ENCODE peak calls at places on chromosomes 2 and 18, in nine cellular contexts. I is left ventricle myocardium inferior, G is DND-41, R is HCT116, Z is upper lobe of right lung, S is tibial nerve, D is RWPE2, X is heart left ventricle, M is uterus. N is an unnamed sample.

GRCh38 chr2:190410171-190410570 is 2.0 kb downstream of the MFSD6 start:
- DNase-seq in I (no peak), G (no peak), R (no peak), Z (no peak), S (no peak), D (no peak), X (no peak), M (no peak), N (no peak)

GRCh38 chr2:11370377-11371098 is 26.1 kb upstream of the ROCK2 start:
- DNase-seq in I (no peak), G (no peak), R (no peak), Z (no peak), S (no peak), D (peak; percentile 89), X (no peak), M (no peak), N (no peak)

GRCh38 chr2:10985260-10985659 is 73.5 kb downstream of the KCNF1 start:
- DNase-seq in I (no peak), G (no peak), R (no peak), Z (peak; percentile 31), S (no peak), D (no peak), X (no peak), M (no peak), N (no peak)

GRCh38 chr2:207240649-207241048 is 74.9 kb upstream of the KLF7 start:
- DNase-seq in I (no peak), G (no peak), R (no peak), Z (no peak), S (no peak), D (no peak), X (no peak), M (no peak), N (no peak)

GRCh38 chr18:63000839-63001238 is 285.5 kb downstream of the PHLPP1 start:
- DNase-seq in I (no peak), G (no peak), R (no peak), Z (no peak), S (no peak), D (no peak), X (no peak), M (no peak), N (no peak)

GRCh38 chr18:8988262-8988871 is 114.1 kb upstream of the NDUFV2 start:
- DNase-seq in I (peak; percentile 32), G (peak; percentile 69), R (peak; percentile 52), Z (peak; percentile 72), S (peak; percentile 26), D (no peak), X (peak; percentile 43), M (peak; percentile 22), N (peak; percentile 28)

GRCh38 chr2:10385933-10386773 is 62.0 kb downstream of the ODC1 start:
- DNase-seq in I (no peak), G (no peak), R (no peak), Z (no peak), S (no peak), D (no peak), X (no peak), M (no peak), N (no peak)

GRCh38 chr2:231710751-231711676 is 2.7 kb downstream of the PTMA start:
- DNase-seq in I (peak; percentile 44), G (peak; percentile 27), R (no peak), Z (peak; percentile 79), S (no peak), D (no peak), X (peak; percentile 51), M (peak; percentile 38), N (peak; percentile 46)

GRCh38 chr2:127641133-127641532 is 4.8 kb upstream of the GPR17 start:
- DNase-seq in I (no peak), G (peak; percentile 65), R (no peak), Z (no peak), S (no peak), D (no peak), X (no peak), M (no peak), N (no peak)

GRCh38 chr2:68359889-68360288 is 5.2 kb upstream of the PLEK start:
- DNase-seq in I (no peak), G (no peak), R (no peak), Z (no peak), S (no peak), D (no peak), X (no peak), M (no peak), N (no peak)

GRCh38 chr2:68356599-68357239 is 8.4 kb upstream of the PLEK start:
- DNase-seq in I (no peak), G (no peak), R (no peak), Z (no peak), S (no peak), D (no peak), X (no peak), M (no peak), N (no peak)

GRCh38 chr2:68352651-68353386 is 12.3 kb upstream of the PLEK start:
- DNase-seq in I (no peak), G (no peak), R (no peak), Z (no peak), S (no peak), D (no peak), X (no peak), M (no peak), N (no peak)

GRCh38 chr2:68362069-68362468 is 3.0 kb upstream of the PLEK start:
- DNase-seq in I (peak; percentile 77), G (peak; percentile 74), R (peak; percentile 65), Z (peak; percentile 88), S (peak; percentile 71), D (no peak), X (peak; percentile 67), M (peak; percentile 54), N (peak; percentile 73)

DNA sequence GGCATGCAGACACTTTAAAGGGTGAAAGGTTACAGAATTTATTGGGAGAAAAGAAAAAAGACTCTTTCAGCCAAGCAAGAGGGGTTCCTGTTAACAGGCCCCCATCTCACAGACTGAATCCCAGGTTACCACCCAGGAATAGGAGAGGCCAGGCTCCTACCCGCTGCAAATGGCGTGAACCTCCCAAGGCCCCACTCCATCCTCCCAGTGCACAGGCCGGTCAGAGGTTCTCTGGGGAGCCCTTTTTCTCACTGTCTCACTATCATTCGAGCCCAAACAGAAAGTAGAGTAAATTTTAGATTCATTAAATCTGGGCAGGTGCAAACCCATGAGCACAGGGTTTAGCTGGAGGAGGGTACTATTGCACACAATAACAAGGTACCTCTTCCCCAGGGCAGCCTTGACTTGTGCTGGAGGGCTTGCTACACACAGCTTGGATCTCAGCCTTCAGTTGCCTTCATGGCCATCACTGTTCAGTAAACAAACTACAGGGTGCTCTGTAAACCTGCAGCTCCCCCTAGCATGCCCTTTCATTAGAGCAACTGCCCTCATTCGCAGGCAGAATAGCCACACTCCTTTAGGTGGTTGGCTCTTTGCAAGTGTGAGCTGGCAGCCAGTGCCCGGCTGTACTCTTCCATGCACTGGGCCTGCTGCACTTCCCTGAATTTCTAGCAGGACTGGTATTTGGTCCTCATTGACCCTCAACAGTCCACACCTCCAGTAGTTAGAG is 7.3 kb upstream of the PLEK start:
- DNase-seq in I (peak; percentile 31), G (peak; percentile 10), R (peak; percentile 51), Z (no peak), S (peak; percentile 33), D (no peak), X (peak; percentile 41), M (peak; percentile 25), N (peak; percentile 48)
- TF ChIP-seq CTCF in I (peak; percentile 64), G (peak; percentile 39), R (peak; percentile 48), Z (peak; percentile 48), S (peak; percentile 29), D (peak; percentile 48), X (peak; percentile 35), M (peak; percentile 40), N (peak; percentile 58)

GRCh38 chr2:20624884-20625485 is 25.9 kb downstream of the HS1BP3 start:
- DNase-seq in I (peak; percentile 13), G (no peak), R (no peak), Z (peak; percentile 40), S (no peak), D (peak; percentile 23), X (peak; percentile 26), M (no peak), N (no peak)
- H3K27ac ChIP-seq in I (peak overlapping the region; percentile 95), G (no peak overlapping the region), R (no peak overlapping the region), Z (no peak overlapping the region), S (peak overlapping the region; percentile 77), D (no peak overlapping the region), X (peak overlapping the region; percentile 98), M (no peak overlapping the region), N (peak overlapping the region; percentile 82)

DNA sequence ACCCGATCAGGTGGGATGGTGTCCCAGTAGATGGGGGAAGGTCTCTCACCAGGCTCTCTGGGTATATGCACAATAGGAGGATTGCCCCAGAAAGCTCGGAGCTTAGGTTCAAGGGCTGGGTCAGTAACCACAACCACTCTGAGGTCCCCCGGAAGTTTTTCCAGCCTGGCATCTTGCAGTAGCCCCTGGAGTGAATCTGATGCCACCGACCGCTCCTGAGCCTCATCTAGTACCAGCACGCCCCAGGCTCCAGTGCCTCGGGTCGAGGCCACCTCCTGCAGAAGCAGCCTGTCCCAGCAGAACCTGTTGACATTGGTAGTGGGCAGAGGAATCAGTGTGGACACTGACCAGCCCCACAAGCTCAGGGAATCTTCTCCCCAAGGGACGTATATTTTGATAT is 2.0 kb downstream of the DQX1 start:
- DNase-seq in I (no peak), G (no peak), R (no peak), Z (no peak), S (no peak), D (no peak), X (peak; percentile 9), M (no peak), N (no peak)
- H3K27me3 ChIP-seq in I (peaks cover 36% of the 10 kb centered on the region), G (peaks cover 3% of the 10 kb centered on the region), R (no peaks in the 10 kb centered on the region), Z (peaks cover 16% of the 10 kb centered on the region), S (no peaks in the 10 kb centered on the region), D (peaks cover 10% of the 10 kb centered on the region), X (peaks cover 23% of the 10 kb centered on the region), M (no peaks in the 10 kb centered on the region), N (peaks cover 24% of the 10 kb centered on the region)

GRCh38 chr18:7924616-7925015 is 357.5 kb downstream of the PTPRM start:
- DNase-seq in I (no peak), G (no peak), R (no peak), Z (no peak), S (no peak), D (no peak), X (no peak), M (no peak), N (no peak)

GRCh38 chr18:7921938-7922587 is 354.9 kb downstream of the PTPRM start:
- DNase-seq in I (no peak), G (no peak), R (peak; percentile 54), Z (no peak), S (no peak), D (no peak), X (no peak), M (no peak), N (no peak)

GRCh38 chr18:7923105-7923504 is 356.0 kb downstream of the PTPRM start:
- DNase-seq in I (no peak), G (no peak), R (no peak), Z (no peak), S (no peak), D (no peak), X (no peak), M (no peak), N (no peak)

GRCh38 chr18:7927119-7927518 is 360.0 kb downstream of the PTPRM start:
- DNase-seq in I (no peak), G (no peak), R (no peak), Z (no peak), S (no peak), D (no peak), X (no peak), M (no peak), N (no peak)

DNA sequence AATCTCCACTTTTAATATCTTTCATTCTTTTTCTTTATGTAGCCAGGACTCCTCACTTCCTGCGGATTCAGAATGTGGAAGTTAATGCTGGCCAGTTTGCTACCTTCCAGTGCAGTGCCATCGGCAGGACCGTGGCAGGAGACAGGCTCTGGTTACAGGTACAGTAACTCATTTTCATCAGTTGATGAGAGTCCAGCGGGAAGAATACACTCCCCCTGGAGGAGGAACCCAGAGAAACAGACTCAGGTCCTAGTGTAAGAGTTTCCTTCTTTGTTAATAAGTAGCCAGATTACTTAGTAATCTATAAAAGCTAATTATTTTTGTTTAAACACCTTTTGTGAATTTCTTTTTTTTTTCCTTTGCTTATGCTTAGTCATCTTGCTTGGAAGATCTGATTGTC is 359.4 kb downstream of the PTPRM start:
- DNase-seq in I (no peak), G (no peak), R (peak; percentile 64), Z (no peak), S (no peak), D (no peak), X (no peak), M (no peak), N (no peak)
- TF ChIP-seq CTCF in I (peak; percentile 40), G (no peak), R (peak; percentile 63), Z (peak; percentile 31), S (no peak), D (no peak), X (no peak), M (no peak), N (no peak)

N was measured in heart right ventricle.